ENCODE peak calls at places on chromosomes 13 and 19, in five cellular contexts. L, X, A, D and R are unnamed samples.

GRCh38 chr13:55418095-55418494 is 1722.6 kb upstream of the PRR20A start:
- DNase-seq in L (no peak), X (no peak), A (no peak), D (no peak), R (no peak)

GRCh38 chr13:99689955-99690354 is 188.7 kb downstream of the TM9SF2 start:
- DNase-seq in L (no peak), X (no peak), A (no peak), D (no peak), R (no peak)

GRCh38 chr19:1360818-1361461 is 22.8 kb upstream of the NDUFS7 start:
- DNase-seq in L (peak; percentile 79), X (peak; percentile 82), A (no peak), D (peak; percentile 73), R (peak; percentile 77)

GRCh38 chr19:42279148-42279901 is 10.3 kb downstream of the CIC start:
- DNase-seq in L (no peak), X (no peak), A (no peak), D (peak; percentile 58), R (no peak)

GRCh38 chr13:83496501-83496900 is 385.8 kb downstream of the SLITRK1 start:
- DNase-seq in L (no peak), X (no peak), A (no peak), D (no peak), R (no peak)

GRCh38 chr19:6531163-6531955 is 533 bp downstream of the TNFSF9 start:
- DNase-seq in L (no peak), X (no peak), A (no peak), D (no peak), R (no peak)

GRCh38 chr19:10431943-10432735 is 11.8 kb downstream of the PDE4A start:
- DNase-seq in L (no peak), X (no peak), A (no peak), D (peak; percentile 20), R (peak; percentile 73)

GRCh38 chr19:12833747-12834417 is 497 bp downstream of the RTBDN start:
- DNase-seq in L (no peak), X (peak; percentile 66), A (no peak), D (no peak), R (peak; percentile 28)

GRCh38 chr19:38792250-38793111 is 3.5 kb downstream of the LGALS7B start:
- DNase-seq in L (no peak), X (no peak), A (peak; percentile 16), D (no peak), R (peak; percentile 72)

GRCh38 chr19:36572593-36573019 is 486 bp downstream of the ZNF529 start:
- DNase-seq in L (no peak), X (no peak), A (no peak), D (no peak), R (no peak)

GRCh38 chr13:25179810-25180437 is 7.8 kb upstream of the AMER2 start:
- DNase-seq in L (no peak), X (no peak), A (no peak), D (no peak), R (no peak)

GRCh38 chr19:1086618-1087017 is 8.6 kb downstream of the POLR2E start:
- DNase-seq in L (no peak), X (no peak), A (no peak), D (no peak), R (no peak)

GRCh38 chr19:49497047-49497789 is 984 bp downstream of the RPS11 start:
- DNase-seq in L (peak; percentile 47), X (peak; percentile 16), A (peak; percentile 73), D (no peak), R (peak; percentile 77)

GRCh38 chr13:90402613-90403012 is 944.9 kb upstream of the MIR17HG start:
- DNase-seq in L (no peak), X (no peak), A (no peak), D (no peak), R (no peak)

GRCh38 chr13:96994030-96994848 is at the start of gene OXGR1:
- DNase-seq in L (no peak), X (no peak), A (no peak), D (no peak), R (peak; percentile 28)

GRCh38 chr19:35609881-35610353 is 2.6 kb upstream of the HAUS5 start:
- DNase-seq in L (no peak), X (no peak), A (peak; percentile 34), D (no peak), R (no peak)

GRCh38 chr13:31997641-31998040 is 33.9 kb upstream of the FRY start:
- DNase-seq in L (no peak), X (no peak), A (no peak), D (no peak), R (no peak)

GRCh38 chr13:39688278-39688677 is 32.8 kb downstream of the COG6 start:
- DNase-seq in L (no peak), X (no peak), A (no peak), D (no peak), R (no peak)